ENCODE peak calls at places on chromosome 22, in eight cellular contexts. Q, T, D, J, E, L, O and C are unnamed samples.

GRCh38 chr22:46076651-46077339 is 73.5 kb upstream of the PPARA start:
- DNase-seq in L (peak; percentile 79), O (peak; percentile 85), E (peak; percentile 88), Q (no peak), T (no peak), J (peak; percentile 74), D (no peak), C (peak; percentile 77)

GRCh38 chr22:35860837-35861236 is 143.2 kb downstream of the APOL5 start:
- DNase-seq in O (no peak), Q (no peak), L (no peak), J (no peak), T (no peak), D (no peak), E (no peak), C (no peak)

GRCh38 chr22:30605449-30606110 is 1.4 kb upstream of the TCN2 start:
- DNase-seq in J (peak; percentile 66), E (peak; percentile 39), D (no peak), Q (no peak), T (peak; percentile 36), O (peak; percentile 45), L (no peak), C (peak; percentile 11)

GRCh38 chr22:45413368-45414211 is at the start of the genes RIBC2 and SMC1B:
- DNase-seq in Q (peak; percentile 63), T (peak; percentile 60), O (peak; percentile 69), E (peak; percentile 85), L (peak; percentile 93), D (no peak), J (peak; percentile 84), C (peak; percentile 32)

GRCh38 chr22:44130076-44130711 is 50.5 kb upstream of the PARVG start:
- DNase-seq in T (no peak), L (peak; percentile 28), J (no peak), E (no peak), D (no peak), Q (no peak), O (no peak), C (no peak)

GRCh38 chr22:27804683-27805297 is 3.2 kb upstream of the MN1 start:
- DNase-seq in D (peak; percentile 16), E (peak; percentile 59), T (peak; percentile 78), L (peak; percentile 88), Q (peak; percentile 55), O (peak; percentile 78), J (peak; percentile 81), C (peak; percentile 41)

GRCh38 chr22:27463121-27463520 is 338.4 kb downstream of the MN1 start:
- DNase-seq in L (no peak), J (no peak), D (no peak), O (no peak), Q (no peak), E (no peak), T (no peak), C (no peak)

GRCh38 chr22:46737976-46738641 is at the start of gene CERK:
- DNase-seq in J (peak; percentile 84), T (peak; percentile 81), L (peak; percentile 91), Q (peak; percentile 77), E (peak; percentile 76), D (peak; percentile 39), O (peak; percentile 63), C (no peak)

GRCh38 chr22:49209452-49210195 is 618.0 kb downstream of the BRD1 start:
- DNase-seq in O (no peak), E (no peak), T (peak; percentile 15), Q (no peak), J (no peak), D (no peak), L (peak; percentile 64), C (no peak)

GRCh38 chr22:20423636-20424511 is 13.8 kb downstream of the SCARF2 start:
- DNase-seq in J (peak; percentile 46), Q (no peak), T (no peak), L (no peak), D (no peak), O (no peak), E (no peak), C (no peak)

GRCh38 chr22:37079668-37080171 is 28.2 kb downstream of the KCTD17 start:
- DNase-seq in E (peak; percentile 71), Q (no peak), L (no peak), O (peak; percentile 27), T (no peak), D (no peak), J (no peak), C (no peak)

GRCh38 chr22:28799125-28799833 is 1.1 kb downstream of the XBP1 start:
- DNase-seq in T (no peak), L (peak; percentile 83), Q (no peak), E (peak; percentile 91), J (peak; percentile 80), O (peak; percentile 97), D (no peak), C (peak; percentile 96)

GRCh38 chr22:20427945-20428417 is 9.6 kb downstream of the SCARF2 start:
- DNase-seq in E (no peak), T (no peak), O (no peak), J (no peak), L (peak; percentile 65), D (no peak), Q (no peak), C (no peak)

GRCh38 chr22:45612451-45612901 is 59.2 kb upstream of the ATXN10 start:
- DNase-seq in L (peak; percentile 89), J (peak; percentile 86), O (peak; percentile 86), D (no peak), T (no peak), E (peak; percentile 88), Q (no peak), C (peak; percentile 91)

GRCh38 chr22:39428597-39429071 is 28.2 kb upstream of the MGAT3 start:
- DNase-seq in J (no peak), Q (no peak), L (peak; percentile 41), T (no peak), D (no peak), O (no peak), E (peak; percentile 30), C (no peak)

GRCh38 chr22:23772315-23773246 is at the start of gene MMP11:
- DNase-seq in J (peak; percentile 77), Q (peak; percentile 72), T (no peak), O (peak; percentile 27), D (no peak), L (peak; percentile 79), E (peak; percentile 62), C (no peak)

GRCh38 chr22:19046287-19046686 is 75.9 kb downstream of the DGCR2 start:
- DNase-seq in Q (no peak), L (no peak), D (no peak), J (no peak), T (no peak), O (no peak), E (no peak), C (no peak)